ENCODE peak calls at places on chromosome 19, in seven cellular contexts. One of them, this sample, is unnamed. For H3K4me1, the result is how much of the 10 kb centered on the place peaks cover.

GRCh38 chr19:49502866-49503581 is 6.8 kb downstream of the RPS11 start:
- DNase-seq in left lung: no peak
- DNase-seq in CD8-positive, alpha-beta T cell: peak
- DNase-seq in PC-9: no peak
- DNase-seq in heart left ventricle: no peak
- DNase-seq in upper lobe of left lung: no peak
- DNase-seq in tibial nerve: peak
- DNase-seq in this sample: peak

GRCh38 chr19:41321600-41322270 is 11.8 kb downstream of the CCDC97 start:
- DNase-seq in left lung: peak
- DNase-seq in CD8-positive, alpha-beta T cell: no peak
- DNase-seq in PC-9: peak
- DNase-seq in heart left ventricle: peak
- DNase-seq in upper lobe of left lung: no peak
- DNase-seq in tibial nerve: no peak
- DNase-seq in this sample: peak

GRCh38 chr19:47723573-47723923 is 10.3 kb downstream of the EHD2 start:
- DNase-seq in left lung: no peak
- DNase-seq in CD8-positive, alpha-beta T cell: no peak
- DNase-seq in PC-9: peak
- DNase-seq in heart left ventricle: peak
- DNase-seq in upper lobe of left lung: no peak
- DNase-seq in tibial nerve: peak
- DNase-seq in this sample: no peak

GRCh38 chr19:50252111-50252886 is 48.9 kb downstream of the MYH14 start:
- DNase-seq in left lung: no peak
- DNase-seq in CD8-positive, alpha-beta T cell: no peak
- DNase-seq in PC-9: no peak
- DNase-seq in heart left ventricle: no peak
- DNase-seq in upper lobe of left lung: no peak
- DNase-seq in tibial nerve: no peak
- DNase-seq in this sample: peak

GRCh38 chr19:50495020-50495531 is 15.9 kb downstream of the JOSD2 start:
- DNase-seq in left lung: no peak
- DNase-seq in CD8-positive, alpha-beta T cell: no peak
- DNase-seq in PC-9: no peak
- DNase-seq in heart left ventricle: no peak
- DNase-seq in upper lobe of left lung: no peak
- DNase-seq in tibial nerve: no peak
- DNase-seq in this sample: no peak

GRCh38 chr19:55345818-55346724 is 6.4 kb downstream of the KMT5C start:
- DNase-seq in left lung: no peak
- DNase-seq in CD8-positive, alpha-beta T cell: no peak
- DNase-seq in PC-9: peak
- DNase-seq in heart left ventricle: peak
- DNase-seq in upper lobe of left lung: peak
- DNase-seq in tibial nerve: peak
- DNase-seq in this sample: peak

GRCh38 chr19:2865334-2866221 is 1.6 kb upstream of the ZNF556 start:
- DNase-seq in left lung: no peak
- DNase-seq in CD8-positive, alpha-beta T cell: no peak
- DNase-seq in PC-9: no peak
- DNase-seq in heart left ventricle: no peak
- DNase-seq in upper lobe of left lung: no peak
- DNase-seq in tibial nerve: no peak
- DNase-seq in this sample: no peak

GRCh38 chr19:4375620-4376228 is 24.6 kb downstream of the SH3GL1 start:
- DNase-seq in left lung: no peak
- DNase-seq in CD8-positive, alpha-beta T cell: no peak
- DNase-seq in PC-9: no peak
- DNase-seq in heart left ventricle: no peak
- DNase-seq in upper lobe of left lung: no peak
- DNase-seq in tibial nerve: no peak
- DNase-seq in this sample: peak

GRCh38 chr19:33948651-33949335 is 152.1 kb downstream of the KCTD15 start:
- DNase-seq in left lung: no peak
- DNase-seq in CD8-positive, alpha-beta T cell: no peak
- DNase-seq in PC-9: no peak
- DNase-seq in heart left ventricle: no peak
- DNase-seq in upper lobe of left lung: no peak
- DNase-seq in tibial nerve: no peak
- DNase-seq in this sample: no peak

GRCh38 chr19:19457691-19458090 is 52.2 kb downstream of the GATAD2A start:
- DNase-seq in left lung: no peak
- DNase-seq in CD8-positive, alpha-beta T cell: no peak
- DNase-seq in PC-9: no peak
- DNase-seq in heart left ventricle: no peak
- DNase-seq in upper lobe of left lung: no peak
- DNase-seq in tibial nerve: no peak
- DNase-seq in this sample: peak

GRCh38 chr19:32255566-32256295 is 89.7 kb upstream of the ZNF507 start:
- DNase-seq in left lung: no peak
- DNase-seq in CD8-positive, alpha-beta T cell: no peak
- DNase-seq in PC-9: no peak
- DNase-seq in heart left ventricle: no peak
- DNase-seq in upper lobe of left lung: no peak
- DNase-seq in tibial nerve: no peak
- DNase-seq in this sample: no peak

GRCh38 chr19:1000095-1000494 is at the start of gene GRIN3B:
- DNase-seq in left lung: peak
- DNase-seq in CD8-positive, alpha-beta T cell: peak
- DNase-seq in PC-9: peak
- DNase-seq in heart left ventricle: peak
- DNase-seq in upper lobe of left lung: peak
- DNase-seq in tibial nerve: no peak
- DNase-seq in this sample: peak

GRCh38 chr19:45244133-45244532 is 1.1 kb downstream of the EXOC3L2 start:
- DNase-seq in left lung: no peak
- DNase-seq in CD8-positive, alpha-beta T cell: no peak
- DNase-seq in PC-9: no peak
- DNase-seq in heart left ventricle: no peak
- DNase-seq in upper lobe of left lung: no peak
- DNase-seq in tibial nerve: no peak
- DNase-seq in this sample: no peak

GRCh38 chr19:23309926-23310325 is 59.7 kb upstream of the ZNF724 start:
- DNase-seq in left lung: no peak
- DNase-seq in CD8-positive, alpha-beta T cell: no peak
- DNase-seq in PC-9: no peak
- DNase-seq in heart left ventricle: no peak
- DNase-seq in upper lobe of left lung: no peak
- DNase-seq in tibial nerve: no peak
- DNase-seq in this sample: no peak

GRCh38 chr19:31432411-31432810 is 83.2 kb upstream of the TSHZ3 start:
- DNase-seq in left lung: no peak
- DNase-seq in CD8-positive, alpha-beta T cell: no peak
- DNase-seq in PC-9: no peak
- DNase-seq in heart left ventricle: no peak
- DNase-seq in upper lobe of left lung: no peak
- DNase-seq in tibial nerve: no peak
- DNase-seq in this sample: no peak

GRCh38 chr19:2537544-2537943 is 61.6 kb downstream of the GADD45B start:
- DNase-seq in left lung: peak
- DNase-seq in CD8-positive, alpha-beta T cell: no peak
- DNase-seq in PC-9: no peak
- DNase-seq in heart left ventricle: no peak
- DNase-seq in upper lobe of left lung: no peak
- DNase-seq in tibial nerve: no peak
- DNase-seq in this sample: no peak

GRCh38 chr19:4456843-4457653 is 546 bp downstream of the UBXN6 start:
- DNase-seq in left lung: no peak
- DNase-seq in CD8-positive, alpha-beta T cell: no peak
- DNase-seq in PC-9: peak
- DNase-seq in heart left ventricle: peak
- DNase-seq in upper lobe of left lung: no peak
- DNase-seq in tibial nerve: peak
- DNase-seq in this sample: no peak

GRCh38 chr19:32318884-32319520 is 26.4 kb upstream of the ZNF507 start:
- DNase-seq in left lung: no peak
- DNase-seq in CD8-positive, alpha-beta T cell: no peak
- DNase-seq in PC-9: peak
- DNase-seq in heart left ventricle: no peak
- DNase-seq in upper lobe of left lung: no peak
- DNase-seq in tibial nerve: no peak
- DNase-seq in this sample: no peak

GRCh38 chr19:48961673-48962028 is 3.5 kb upstream of the FTL start:
- DNase-seq in left lung: no peak
- DNase-seq in CD8-positive, alpha-beta T cell: no peak
- DNase-seq in PC-9: peak
- DNase-seq in heart left ventricle: no peak
- DNase-seq in upper lobe of left lung: peak
- DNase-seq in tibial nerve: no peak
- DNase-seq in this sample: peak

GRCh38 chr19:48396010-48396870 is 2.8 kb downstream of the GRIN2D start:
- DNase-seq in left lung: no peak
- DNase-seq in CD8-positive, alpha-beta T cell: no peak
- DNase-seq in PC-9: no peak
- DNase-seq in heart left ventricle: no peak
- DNase-seq in upper lobe of left lung: no peak
- DNase-seq in tibial nerve: no peak
- DNase-seq in this sample: no peak

GRCh38 chr19:52297601-52298358 is 811 bp downstream of the ZNF480 start:
- DNase-seq in left lung: no peak
- DNase-seq in CD8-positive, alpha-beta T cell: no peak
- DNase-seq in PC-9: no peak
- DNase-seq in heart left ventricle: no peak
- DNase-seq in upper lobe of left lung: no peak
- DNase-seq in tibial nerve: no peak
- DNase-seq in this sample: no peak

GRCh38 chr19:17470204-17470841 is at the start of gene SLC27A1:
- DNase-seq in left lung: peak
- DNase-seq in CD8-positive, alpha-beta T cell: peak
- DNase-seq in PC-9: peak
- DNase-seq in heart left ventricle: peak
- DNase-seq in upper lobe of left lung: peak
- DNase-seq in tibial nerve: peak
- DNase-seq in this sample: peak

GRCh38 chr19:17469371-17470203 is 737 bp upstream of the SLC27A1 start:
- DNase-seq in left lung: peak
- DNase-seq in CD8-positive, alpha-beta T cell: peak
- DNase-seq in PC-9: peak
- DNase-seq in heart left ventricle: peak
- DNase-seq in upper lobe of left lung: peak
- DNase-seq in tibial nerve: peak
- DNase-seq in this sample: peak

GRCh38 chr19:17467471-17468301 is 2.6 kb upstream of the SLC27A1 start:
- DNase-seq in left lung: peak
- DNase-seq in CD8-positive, alpha-beta T cell: no peak
- DNase-seq in PC-9: no peak
- DNase-seq in heart left ventricle: no peak
- DNase-seq in upper lobe of left lung: no peak
- DNase-seq in tibial nerve: no peak
- DNase-seq in this sample: no peak

GRCh38 chr19:17469092-17469370 is 1.3 kb upstream of the SLC27A1 start:
- DNase-seq in left lung: no peak
- DNase-seq in CD8-positive, alpha-beta T cell: no peak
- DNase-seq in PC-9: no peak
- DNase-seq in heart left ventricle: no peak
- DNase-seq in upper lobe of left lung: no peak
- DNase-seq in tibial nerve: no peak
- DNase-seq in this sample: no peak

GRCh38 chr19:17468302-17469091 is 1.8 kb upstream of the SLC27A1 start:
- DNase-seq in left lung: peak
- DNase-seq in CD8-positive, alpha-beta T cell: no peak
- DNase-seq in PC-9: no peak
- DNase-seq in heart left ventricle: peak
- DNase-seq in upper lobe of left lung: peak
- DNase-seq in tibial nerve: no peak
- DNase-seq in this sample: no peak
- H3K4me1 ChIP-seq in left lung: half or more
- H3K4me1 ChIP-seq in CD8-positive, alpha-beta T cell: under half
- H3K4me1 ChIP-seq in PC-9: under half
- H3K4me1 ChIP-seq in heart left ventricle: under half
- H3K4me1 ChIP-seq in upper lobe of left lung: under half
- H3K4me1 ChIP-seq in tibial nerve: under half
- H3K4me1 ChIP-seq in this sample: under half

DNA sequence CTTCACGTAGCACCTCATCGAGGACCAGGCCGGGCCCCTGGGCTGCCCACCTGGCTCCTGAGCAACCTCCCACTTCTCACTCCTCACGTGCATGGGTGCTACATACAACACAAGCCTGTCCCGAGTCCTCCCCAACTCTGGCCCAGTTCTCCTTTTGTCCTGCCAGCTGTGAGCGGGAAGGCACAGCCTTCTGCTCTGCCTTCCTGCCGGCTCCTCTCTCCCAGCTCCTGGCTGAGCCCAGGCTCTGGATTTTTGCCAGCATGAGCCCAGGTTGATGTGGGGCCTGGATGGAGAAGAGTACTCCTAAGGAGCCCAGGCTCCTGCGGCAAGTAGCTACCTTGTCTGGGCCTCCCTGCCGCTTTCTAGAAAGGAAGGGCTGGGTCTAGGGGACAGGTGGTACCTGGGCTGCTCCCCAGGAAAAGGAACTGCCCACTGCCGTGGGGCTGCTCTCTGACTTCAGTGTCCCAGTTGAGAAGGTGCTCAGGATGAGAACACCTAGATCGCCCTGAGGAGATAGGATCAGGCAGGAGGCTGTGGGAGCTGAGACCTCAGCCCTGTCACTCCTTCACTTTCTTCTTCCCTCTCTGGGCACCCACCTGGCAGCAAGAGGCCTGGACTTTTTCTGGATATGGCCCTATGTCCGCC is 23.6 kb downstream of the LYL1 start:
- DNase-seq in left lung: no peak
- DNase-seq in CD8-positive, alpha-beta T cell: no peak
- DNase-seq in PC-9: no peak
- DNase-seq in heart left ventricle: no peak
- DNase-seq in upper lobe of left lung: no peak
- DNase-seq in tibial nerve: no peak
- DNase-seq in this sample: no peak
- H3K4me1 ChIP-seq in left lung: under half
- H3K4me1 ChIP-seq in CD8-positive, alpha-beta T cell: under half
- H3K4me1 ChIP-seq in PC-9: under half
- H3K4me1 ChIP-seq in heart left ventricle: half or more
- H3K4me1 ChIP-seq in upper lobe of left lung: under half
- H3K4me1 ChIP-seq in tibial nerve: under half
- H3K4me1 ChIP-seq in this sample: under half

GRCh38 chr19:29896790-29897189 is 45.2 kb upstream of the URI1 start:
- DNase-seq in left lung: no peak
- DNase-seq in CD8-positive, alpha-beta T cell: no peak
- DNase-seq in PC-9: no peak
- DNase-seq in heart left ventricle: no peak
- DNase-seq in upper lobe of left lung: no peak
- DNase-seq in tibial nerve: no peak
- DNase-seq in this sample: no peak
- H3K4me1 ChIP-seq in left lung: under half
- H3K4me1 ChIP-seq in CD8-positive, alpha-beta T cell: under half
- H3K4me1 ChIP-seq in PC-9: under half
- H3K4me1 ChIP-seq in heart left ventricle: under half
- H3K4me1 ChIP-seq in upper lobe of left lung: under half
- H3K4me1 ChIP-seq in tibial nerve: under half
- H3K4me1 ChIP-seq in this sample: under half

DNA sequence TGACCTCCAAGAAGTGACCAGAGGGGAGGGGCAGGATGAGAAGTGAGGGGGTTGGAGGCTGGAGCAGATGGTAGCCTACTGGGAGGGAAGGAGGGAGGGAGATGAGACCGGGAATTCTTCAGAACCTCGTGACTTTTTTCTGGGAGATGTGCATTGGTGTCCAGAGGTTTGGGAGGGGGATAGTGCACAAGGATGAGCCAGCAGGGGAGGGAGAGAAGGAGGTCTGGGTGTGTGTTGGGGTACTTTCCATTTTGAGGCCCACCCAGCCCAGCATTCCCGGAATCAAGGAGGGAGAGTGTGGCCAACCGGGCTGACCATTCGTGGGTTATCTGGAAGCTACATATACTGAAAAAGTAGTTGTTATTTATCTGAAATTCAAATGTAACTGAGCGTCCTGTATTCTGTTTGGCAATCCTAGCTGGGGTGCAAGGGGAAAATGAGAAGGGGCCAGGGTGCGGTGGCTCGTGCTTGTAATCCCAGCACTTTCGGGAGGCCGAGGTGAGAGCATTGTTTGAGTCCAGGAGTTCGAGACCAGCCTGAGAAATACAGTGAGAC is 4.3 kb upstream of the C3 start:
- DNase-seq in left lung: peak
- DNase-seq in CD8-positive, alpha-beta T cell: no peak
- DNase-seq in PC-9: no peak
- DNase-seq in heart left ventricle: no peak
- DNase-seq in upper lobe of left lung: no peak
- DNase-seq in tibial nerve: no peak
- DNase-seq in this sample: no peak
- H3K4me1 ChIP-seq in left lung: half or more
- H3K4me1 ChIP-seq in CD8-positive, alpha-beta T cell: under half
- H3K4me1 ChIP-seq in PC-9: under half
- H3K4me1 ChIP-seq in heart left ventricle: under half
- H3K4me1 ChIP-seq in upper lobe of left lung: under half
- H3K4me1 ChIP-seq in tibial nerve: under half
- H3K4me1 ChIP-seq in this sample: under half